ENCODE peak calls at places on chromosomes 6 and 20, in seven cellular contexts. M, N, B, Y, I, L and Q are unnamed samples.

GRCh38 chr6:92468066-92468465 is 951.3 kb downstream of the EPHA7 start:
- DNase-seq in I (no peak), Y (no peak), L (no peak), M (no peak), B (no peak), N (no peak), Q (no peak)

GRCh38 chr6:94272327-94272726 is 853.0 kb upstream of the EPHA7 start:
- DNase-seq in N (no peak), I (peak), Y (no peak), L (no peak), M (no peak), B (no peak), Q (no peak)

GRCh38 chr6:134517145-134517658 is 199.3 kb upstream of the SGK1 start:
- DNase-seq in L (peak), B (no peak), N (no peak), M (peak), I (peak), Y (peak), Q (peak)

GRCh38 chr6:105380634-105381033 is 22.2 kb downstream of the PREP start:
- DNase-seq in I (no peak), B (no peak), N (no peak), M (no peak), L (no peak), Y (no peak), Q (no peak)

GRCh38 chr20:15937179-15937578 is 636.1 kb downstream of the KIF16B start:
- DNase-seq in M (no peak), L (no peak), B (no peak), N (peak), Y (peak), I (peak), Q (no peak)

GRCh38 chr6:164396071-164397047 is 913.0 kb downstream of the C6orf118 start:
- DNase-seq in L (no peak), M (no peak), B (peak), I (no peak), N (no peak), Y (peak), Q (peak)

GRCh38 chr6:121851056-121851455 is 415.6 kb downstream of the GJA1 start:
- DNase-seq in B (no peak), Y (peak), L (no peak), N (no peak), I (peak), M (peak), Q (peak)

GRCh38 chr6:105781248-105781647 is 304.9 kb upstream of the PRDM1 start:
- DNase-seq in L (no peak), M (peak), B (no peak), N (no peak), Y (no peak), I (no peak), Q (no peak)

GRCh38 chr6:111027219-111027618 is 45.4 kb downstream of the RPF2 start:
- DNase-seq in I (no peak), N (no peak), M (no peak), Y (no peak), L (no peak), B (no peak), Q (no peak)

GRCh38 chr20:44089987-44090674 is 96.9 kb downstream of the JPH2 start:
- DNase-seq in I (no peak), L (no peak), N (peak), B (peak), M (peak), Y (no peak), Q (peak)

GRCh38 chr6:38391206-38391908 is 248.4 kb downstream of the BTBD9 start:
- DNase-seq in L (no peak), I (peak), Y (peak), N (no peak), M (peak), B (no peak), Q (peak)

GRCh38 chr20:58670097-58670496 is 19.0 kb downstream of the STX16 start:
- DNase-seq in N (no peak), L (no peak), M (no peak), B (no peak), Y (no peak), I (no peak), Q (peak)
- H3K4me3 ChIP-seq in N (peak), L (no peak), M (no peak), B (no peak), Y (no peak), I (peak), Q (no peak)

GRCh38 chr6:132300323-132300949 is 100.8 kb downstream of the MOXD1 start:
- DNase-seq in I (peak), L (peak), N (peak), M (peak), Y (peak), B (peak), Q (peak)

GRCh38 chr6:132304891-132305305 is 96.4 kb downstream of the MOXD1 start:
- DNase-seq in B (no peak), Y (no peak), L (no peak), I (no peak), M (no peak), N (no peak), Q (no peak)
- TF ChIP-seq EZH2phosphoT487 in B (no peak), Y (no peak), L (no peak), I (no peak), M (no peak), N (no peak), Q (no peak)

GRCh38 chr6:128569737-128570438 is 49.5 kb upstream of the PTPRK start:
- DNase-seq in L (no peak), I (peak), N (no peak), B (no peak), Y (peak), M (peak), Q (peak)
- H3K4me2 ChIP-seq in L (peak), I (no peak), N (no peak), B (no peak), Y (no peak), M (peak), Q (peak)

DNA sequence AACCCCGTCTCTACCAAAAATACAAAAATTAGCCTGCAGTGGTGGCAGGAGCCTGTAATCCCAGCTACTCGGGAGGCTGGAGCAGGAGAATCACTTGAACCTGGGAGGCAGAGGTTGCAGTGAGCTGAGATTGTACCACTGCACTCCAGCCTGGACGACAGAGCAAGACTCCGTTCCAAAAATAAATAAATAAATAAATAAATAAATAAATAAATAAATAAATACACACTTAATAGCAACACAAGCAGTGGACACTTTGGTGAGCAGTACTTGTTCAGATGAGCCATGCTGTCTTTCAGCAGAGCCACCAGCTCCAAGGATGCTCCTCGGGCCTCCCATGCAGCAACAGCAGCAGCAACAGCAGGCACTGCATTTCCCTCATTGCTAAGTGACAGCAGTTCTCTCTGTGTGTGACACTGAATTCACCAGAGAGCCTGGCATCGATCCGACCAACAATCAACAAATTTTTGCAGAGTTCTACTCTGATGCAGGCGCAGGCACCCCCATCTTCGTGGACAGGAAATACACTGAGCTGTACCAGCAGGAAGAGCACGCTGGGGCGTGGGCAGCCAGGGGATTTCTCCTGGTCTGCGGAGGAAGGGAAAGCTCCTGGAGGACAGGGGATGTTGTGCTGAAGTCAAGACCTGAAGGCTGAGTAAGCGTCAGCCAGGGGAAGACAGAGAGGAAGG is 54.0 kb upstream of the SNX9 start:
- DNase-seq in M (no peak), Y (no peak), I (no peak), N (no peak), B (no peak), L (no peak), Q (no peak)
- H3K4me3 ChIP-seq in M (no peak), Y (no peak), I (no peak), N (peak), B (no peak), L (no peak), Q (no peak)

DNA sequence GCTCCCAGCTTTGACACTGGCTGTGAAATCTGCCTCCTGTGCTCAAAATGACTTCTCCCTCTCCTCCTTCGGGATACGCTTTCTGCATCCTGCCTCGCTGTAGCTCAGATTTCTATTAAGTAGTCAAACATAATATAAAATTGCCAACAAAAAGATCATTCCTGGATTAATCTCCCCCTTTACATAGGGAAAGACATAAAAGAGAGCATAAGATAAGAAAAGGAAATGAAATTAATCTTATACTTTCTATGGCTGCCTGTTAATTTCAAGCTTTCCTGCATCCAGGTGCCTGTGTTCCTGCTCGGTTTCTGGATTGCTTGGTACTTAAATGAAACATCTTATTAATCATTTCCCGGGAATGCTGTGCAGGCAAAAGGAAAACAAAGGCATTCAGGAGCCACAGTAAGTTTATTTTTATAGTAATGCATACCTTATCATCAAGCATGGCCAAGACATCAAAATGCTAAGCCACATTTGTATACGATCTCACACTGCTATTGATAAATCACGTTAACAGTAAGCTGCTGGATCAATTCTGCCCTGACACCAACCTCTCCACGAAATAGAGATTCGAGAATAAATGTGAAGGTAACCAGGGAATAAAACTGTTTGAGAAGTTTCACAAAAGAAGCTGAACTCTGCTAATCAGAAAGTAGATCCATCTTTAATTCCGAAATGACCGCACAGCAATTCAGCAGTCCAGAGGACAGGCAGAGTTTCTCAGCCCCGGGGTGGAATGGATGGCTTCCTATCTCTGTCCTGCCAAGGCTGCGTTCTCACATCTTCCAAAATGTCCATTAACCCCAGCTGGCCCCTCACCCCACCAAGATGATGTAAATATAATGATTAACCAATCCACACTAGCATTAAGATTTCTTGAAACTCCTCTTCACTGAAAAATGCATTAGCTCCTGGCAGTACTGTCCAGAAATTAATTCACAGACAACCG is 32.6 kb upstream of the APCDD1L start:
- DNase-seq in I (no peak), L (no peak), Y (no peak), N (no peak), M (no peak), B (no peak), Q (peak)
- TF ChIP-seq EZH2phosphoT487 in I (no peak), L (no peak), Y (no peak), N (no peak), M (no peak), B (no peak), Q (no peak)

DNA sequence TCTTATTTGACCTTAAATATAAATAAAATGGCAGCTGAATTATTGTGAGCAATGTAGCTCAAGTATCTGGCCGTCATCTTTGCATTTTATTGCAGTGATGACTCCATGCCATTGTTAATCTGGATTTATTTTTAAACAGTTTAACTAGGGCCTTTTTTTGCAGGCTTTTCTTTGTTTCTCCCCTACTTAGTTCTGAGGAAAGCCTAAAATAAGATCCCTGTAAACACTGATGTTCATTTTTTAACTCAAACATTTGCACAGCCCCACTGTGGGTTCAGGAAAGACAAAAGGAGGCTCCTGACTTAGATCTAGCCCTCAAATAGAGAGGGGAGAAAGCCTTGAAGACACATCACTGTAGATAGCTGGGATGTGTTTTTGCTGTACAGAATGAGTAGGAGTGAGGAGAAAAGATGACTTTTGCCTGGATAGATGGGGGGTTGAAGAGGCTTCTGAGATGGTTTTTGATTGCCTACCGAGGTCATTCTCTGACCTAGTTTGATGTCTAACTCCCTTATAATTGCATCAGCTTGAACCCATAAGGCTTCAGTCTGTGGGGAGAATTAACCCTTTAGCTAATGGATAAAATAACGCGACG is 69.3 kb downstream of the PLEKHG1 start:
- DNase-seq in I (no peak), Y (no peak), N (no peak), B (no peak), M (no peak), L (no peak), Q (peak)
- H3K4me2 ChIP-seq in I (peak), Y (peak), N (no peak), B (no peak), M (peak), L (no peak), Q (peak)

DNA sequence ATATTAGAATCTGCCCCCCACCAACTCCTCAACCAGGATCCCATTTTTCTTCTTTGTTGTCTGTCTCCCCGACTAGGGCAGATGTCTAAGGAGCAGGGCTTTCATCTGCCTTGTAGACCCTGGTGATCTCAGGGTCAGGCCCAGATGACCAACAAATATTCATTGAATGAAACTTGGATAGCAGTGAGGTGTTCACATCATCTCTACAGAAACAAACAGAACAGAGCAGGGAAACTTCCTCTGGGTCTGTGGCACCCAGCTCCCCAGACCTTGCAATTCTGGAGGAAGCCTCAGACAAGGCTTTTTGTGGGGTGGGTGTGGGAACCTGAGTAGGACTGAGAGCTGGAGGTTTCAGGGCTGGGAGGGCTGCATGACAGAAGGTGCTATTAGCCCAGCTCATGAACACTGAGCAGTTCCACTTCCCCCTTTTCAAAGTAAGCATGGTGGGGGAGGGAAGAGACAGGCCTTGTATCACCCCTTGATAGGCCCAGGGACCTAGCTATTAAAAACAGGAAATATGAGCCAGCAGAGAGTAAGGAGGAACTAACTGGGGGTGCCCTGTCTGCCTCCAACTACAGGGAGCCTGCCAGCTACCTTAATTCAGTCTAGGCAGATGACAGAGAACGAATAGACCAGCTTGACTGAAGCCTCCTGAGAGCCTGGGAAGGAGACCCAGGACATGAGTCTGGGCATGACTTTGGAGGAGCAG is 37.3 kb upstream of the TOP1 start:
- DNase-seq in I (no peak), Y (no peak), N (peak), B (peak), M (no peak), L (no peak), Q (no peak)
- H3K4me3 ChIP-seq in I (no peak), Y (no peak), N (peak), B (no peak), M (no peak), L (no peak), Q (no peak)

DNA sequence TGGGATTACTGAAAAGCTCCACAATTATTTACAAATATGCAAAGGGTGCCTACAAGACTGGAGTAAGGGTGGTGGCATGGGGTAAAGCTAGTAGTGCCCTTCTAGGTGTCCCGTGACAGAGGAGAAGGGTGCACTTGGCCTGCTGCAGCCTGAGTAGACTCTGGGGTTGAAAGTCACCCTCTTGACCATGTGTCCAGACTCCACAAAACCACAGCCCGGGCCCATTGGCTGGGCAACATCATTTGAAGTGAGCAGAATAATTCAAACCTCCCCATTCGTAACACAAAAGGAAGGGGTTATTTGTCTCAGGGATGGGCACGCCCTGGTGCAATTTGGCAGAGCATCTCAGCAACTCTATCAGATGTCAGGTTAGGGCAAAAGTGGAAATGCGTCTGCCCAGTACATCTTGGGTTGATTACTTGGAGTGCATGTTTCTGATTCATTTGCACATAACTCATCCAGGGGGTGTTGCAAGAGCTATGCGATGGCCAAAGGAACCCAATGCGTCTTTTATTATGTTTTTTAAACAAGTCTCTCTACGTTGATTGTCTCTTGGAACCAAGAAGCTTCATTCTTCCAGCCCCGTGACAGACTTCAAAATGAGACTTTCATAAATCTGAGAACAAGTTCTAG is 56.7 kb downstream of the ISM1 start:
- DNase-seq in M (no peak), N (no peak), L (no peak), Y (no peak), B (no peak), I (no peak), Q (peak)
- TF ChIP-seq EZH2phosphoT487 in M (no peak), N (no peak), L (no peak), Y (no peak), B (no peak), I (no peak), Q (no peak)